ENCODE peak calls at places on chromosomes 4 and X, in seven cellular contexts. I is osteocyte; W is AG04449; A is astrocyte of the spinal cord; C is CD4-positive, alpha-beta T cell; K is fibroblast of mammary gland; E is lower lobe of right lung. J is an unnamed sample.

GRCh38 chr4:4714330-4714729 is 145.1 kb upstream of the MSX1 start:
- DNase-seq in I (no peak), W (no peak), A (peak; percentile 30), C (no peak), K (peak; percentile 47), E (no peak), J (no peak)

GRCh38 chrX:109707322-109707721 is 25.7 kb downstream of the ACSL4 start:
- DNase-seq in I (no peak), W (no peak), A (no peak), C (no peak), K (no peak), E (no peak), J (no peak)

GRCh38 chrX:63470506-63470905 is 119.4 kb upstream of the SPIN4 start:
- DNase-seq in I (no peak), W (no peak), A (no peak), C (no peak), K (no peak), E (no peak), J (no peak)

GRCh38 chr4:103445377-103445776 is 247.2 kb upstream of the CENPE start:
- DNase-seq in I (no peak), W (no peak), A (no peak), C (no peak), K (no peak), E (no peak), J (no peak)

GRCh38 chrX:150683536-150684146 is 9.6 kb upstream of the MTMR1 start:
- DNase-seq in I (no peak), W (no peak), A (peak; percentile 12), C (no peak), K (peak; percentile 51), E (no peak), J (no peak)

GRCh38 chr4:172042714-172043114 is 229.5 kb downstream of the GALNTL6 start:
- DNase-seq in I (no peak), W (no peak), A (no peak), C (no peak), K (peak; percentile 20), E (no peak), J (no peak)

GRCh38 chrX:106933538-106933961 is 13.3 kb downstream of the CLDN2 start:
- DNase-seq in I (no peak), W (no peak), A (no peak), C (no peak), K (no peak), E (no peak), J (no peak)

GRCh38 chr4:168514249-168514852 is 17.5 kb downstream of the PALLD start:
- DNase-seq in I (no peak), W (no peak), A (peak; percentile 67), C (no peak), K (peak; percentile 64), E (no peak), J (no peak)

GRCh38 chr4:147964519-147964918 is 232.6 kb downstream of the ARHGAP10 start:
- DNase-seq in I (no peak), W (no peak), A (no peak), C (no peak), K (no peak), E (no peak), J (no peak)

GRCh38 chrX:137988470-137988869 is 422.5 kb downstream of the ZIC3 start:
- DNase-seq in I (no peak), W (no peak), A (no peak), C (no peak), K (no peak), E (no peak), J (no peak)

GRCh38 chr4:21765810-21766407 is 182.7 kb downstream of the KCNIP4 start:
- DNase-seq in I (no peak), W (no peak), A (peak; percentile 62), C (no peak), K (peak; percentile 57), E (no peak), J (peak; percentile 8)

GRCh38 chr4:175674219-175674618 is 137.8 kb downstream of the GPM6A start:
- DNase-seq in I (no peak), W (no peak), A (no peak), C (no peak), K (no peak), E (no peak), J (no peak)

GRCh38 chrX:24498181-24498580 is 33.1 kb downstream of the PDK3 start:
- DNase-seq in I (no peak), W (no peak), A (peak; percentile 23), C (no peak), K (peak; percentile 7), E (no peak), J (no peak)

GRCh38 chr4:82648356-82648755 is 86.6 kb upstream of the TMEM150C start:
- DNase-seq in I (no peak), W (peak; percentile 17), A (peak; percentile 57), C (no peak), K (peak; percentile 71), E (no peak), J (no peak)

GRCh38 chr4:134911941-134912340 is 710.4 kb upstream of the PABPC4L start:
- DNase-seq in I (no peak), W (no peak), A (no peak), C (no peak), K (no peak), E (no peak), J (no peak)

GRCh38 chr4:148211533-148211932 is 230.7 kb downstream of the NR3C2 start:
- DNase-seq in I (no peak), W (no peak), A (no peak), C (no peak), K (no peak), E (no peak), J (no peak)

GRCh38 chrX:72376124-72376523 is 70.4 kb upstream of the CITED1 start:
- DNase-seq in I (no peak), W (no peak), A (no peak), C (no peak), K (no peak), E (no peak), J (no peak)

GRCh38 chrX:24498975-24499374 is 33.9 kb downstream of the PDK3 start:
- DNase-seq in I (no peak), W (no peak), A (peak; percentile 17), C (no peak), K (peak; percentile 22), E (no peak), J (no peak)

GRCh38 chr4:110195561-110196205 is 2.7 kb downstream of the ELOVL6 start:
- DNase-seq in I (no peak), W (no peak), A (peak; percentile 17), C (no peak), K (peak; percentile 24), E (no peak), J (no peak)

GRCh38 chrX:71252221-71252620 is 1.7 kb downstream of the ZMYM3 start:
- DNase-seq in I (no peak), W (no peak), A (no peak), C (no peak), K (no peak), E (no peak), J (no peak)

GRCh38 chr4:89434364-89434988 is 126.9 kb upstream of the GPRIN3 start:
- DNase-seq in I (no peak), W (no peak), A (peak; percentile 41), C (no peak), K (peak; percentile 50), E (no peak), J (no peak)

GRCh38 chrX:153873282-153874090 is 12.5 kb downstream of the L1CAM start:
- DNase-seq in I (no peak), W (no peak), A (no peak), C (no peak), K (no peak), E (no peak), J (no peak)

GRCh38 chr4:80153800-80154546 is 43.3 kb upstream of the PRDM8 start:
- DNase-seq in I (no peak), W (no peak), A (no peak), C (no peak), K (peak; percentile 79), E (no peak), J (no peak)

GRCh38 chr4:127856485-127857447 is 23.9 kb upstream of the PLK4 start:
- DNase-seq in I (no peak), W (peak; percentile 80), A (peak; percentile 85), C (no peak), K (peak; percentile 84), E (no peak), J (no peak)

DNA sequence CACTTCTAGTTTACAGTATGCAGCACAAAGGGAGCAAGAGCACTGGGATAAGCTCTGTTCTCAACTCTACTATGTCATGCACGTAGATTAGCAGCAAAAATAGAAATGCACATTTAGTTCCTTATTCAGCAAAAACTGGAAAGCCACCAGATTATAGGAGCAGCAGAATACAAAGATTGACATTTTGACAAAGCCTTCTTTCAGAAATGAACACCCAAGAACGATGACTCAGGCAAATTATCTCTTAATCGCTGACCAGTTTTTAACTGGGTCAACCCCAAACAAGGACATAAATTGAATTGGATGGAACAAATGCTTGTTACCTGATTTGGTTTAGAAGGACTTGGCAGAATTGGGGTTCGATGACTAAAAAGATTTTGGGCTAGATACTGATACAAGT is 775.3 kb upstream of the HS3ST1 start:
- DNase-seq in I (no peak), W (no peak), A (no peak), C (no peak), K (no peak), E (no peak), J (no peak)
- TF ChIP-seq CTCF in I (no peak), W (no peak), A (no peak), C (no peak), K (no peak), E (no peak), J (no peak)

DNA sequence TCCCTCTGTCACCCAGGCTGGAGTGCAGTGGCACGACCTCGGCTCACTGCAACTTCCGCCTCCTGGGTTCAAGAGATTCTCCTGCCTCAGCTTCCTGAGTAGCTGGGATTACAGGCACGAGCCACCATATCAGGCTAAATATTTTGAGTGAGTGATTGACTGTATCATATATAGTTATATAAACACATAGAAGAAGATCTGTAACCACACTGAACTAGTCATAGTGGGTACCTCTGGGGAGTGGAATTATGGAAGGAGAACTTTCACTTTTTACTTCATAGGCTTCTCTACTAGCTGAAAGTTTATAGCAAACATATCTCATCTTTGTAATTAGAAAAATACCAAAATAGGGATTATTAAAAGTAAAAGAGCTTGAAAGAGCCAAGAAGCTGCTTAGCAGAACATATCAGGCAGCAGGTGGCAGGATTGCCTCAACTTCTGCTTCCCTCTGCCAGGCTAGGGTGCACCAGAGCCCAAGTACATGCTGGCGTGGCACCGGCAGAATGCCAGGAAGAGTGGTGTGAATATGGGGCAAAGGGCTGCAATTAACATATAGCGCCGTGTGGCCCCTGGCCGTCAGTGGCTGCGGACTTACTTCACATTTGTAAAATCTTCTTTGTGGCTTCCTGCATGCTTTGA is 39.5 kb upstream of the CD40LG start:
- DNase-seq in I (no peak), W (no peak), A (peak; percentile 12), C (peak; percentile 55), K (peak; percentile 41), E (peak; percentile 46), J (no peak)
- TF ChIP-seq CTCF in I (peak; percentile 31), W (peak; percentile 4), A (peak; percentile 23), C (peak; percentile 63), K (peak; percentile 32), E (peak; percentile 28), J (peak; percentile 25)

GRCh38 chr4:87353592-87353991 is 30.9 kb upstream of the HSD17B13 start:
- DNase-seq in I (no peak), W (no peak), A (peak; percentile 67), C (peak; percentile 36), K (peak; percentile 69), E (no peak), J (peak; percentile 7)
- TF ChIP-seq CTCF in I (peak; percentile 78), W (peak; percentile 46), A (peak; percentile 68), C (peak; percentile 81), K (peak; percentile 72), E (peak; percentile 57), J (peak; percentile 65)

DNA sequence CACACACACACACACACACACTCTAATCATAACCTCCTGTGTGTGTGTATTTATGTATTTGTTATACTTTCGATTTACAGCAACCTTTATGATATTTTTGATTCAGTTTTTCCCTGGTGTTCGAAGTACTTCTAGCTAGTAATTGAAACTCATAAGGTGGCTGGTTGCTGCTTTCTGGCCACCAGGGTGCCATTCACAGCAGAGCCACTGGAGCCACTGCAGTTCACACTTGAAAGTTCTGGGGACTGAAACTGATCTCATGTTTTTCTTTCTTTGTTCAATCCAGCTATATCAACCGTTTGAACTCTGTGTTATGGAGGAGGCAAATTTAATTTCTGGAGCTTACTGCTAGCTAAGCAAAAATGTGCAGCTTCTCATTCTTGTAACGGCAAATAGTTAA is 419.4 kb downstream of the ADGRL3 start:
- DNase-seq in I (no peak), W (no peak), A (peak; percentile 1), C (no peak), K (no peak), E (no peak), J (no peak)
- TF ChIP-seq CTCF in I (peak; percentile 38), W (no peak), A (peak; percentile 35), C (no peak), K (no peak), E (no peak), J (no peak)